ENCODE peak calls at places on chromosomes 3 and 15, in four cellular contexts. M is Peyer's patch, U is thyroid gland, D is HCT116. T is an unnamed sample.
A peak's percentile ranks its signal among the peaks of the same experiment; 100 is the strongest.

GRCh38 chr3:155890671-155891190 is 20.3 kb downstream of the GMPS start:
- DNase-seq in U (no peak), D (no peak), M (no peak), T (no peak)

GRCh38 chr3:32105291-32106131 is 909 bp upstream of the GPD1L start:
- DNase-seq in M (no peak), U (no peak), D (no peak), T (no peak)

GRCh38 chr3:58074997-58075396 is 66.8 kb downstream of the FLNB start:
- DNase-seq in D (no peak), M (no peak), U (no peak), T (no peak)

GRCh38 chr3:156216216-156216615 is 95.8 kb downstream of the KCNAB1 start:
- DNase-seq in M (no peak), U (no peak), D (no peak), T (no peak)

GRCh38 chr15:70867911-70868467 is 14.0 kb upstream of the LARP6 start:
- DNase-seq in M (no peak), U (no peak), D (no peak), T (peak; percentile 62)

GRCh38 chr15:87672309-87672897 is 584.1 kb downstream of the NTRK3 start:
- DNase-seq in U (peak; percentile 4), D (no peak), M (no peak), T (peak; percentile 27)

GRCh38 chr3:196406806-196407470 is 25.3 kb downstream of the UBXN7 start:
- DNase-seq in M (no peak), U (peak; percentile 28), D (no peak), T (no peak)

GRCh38 chr3:53084310-53085001 is 38.6 kb upstream of the SFMBT1 start:
- DNase-seq in M (no peak), D (no peak), U (no peak), T (no peak)

GRCh38 chr3:12972791-12973702 is 100.2 kb downstream of the IQSEC1 start:
- DNase-seq in U (no peak), D (no peak), M (no peak), T (no peak)

GRCh38 chr3:197125601-197126000 is 96.0 kb upstream of the MELTF start:
- DNase-seq in U (no peak), M (no peak), D (no peak), T (no peak)

GRCh38 chr3:24548278-24548677 is 53.6 kb upstream of the THRB start:
- DNase-seq in D (no peak), U (no peak), M (no peak), T (no peak)

GRCh38 chr15:35557012-35557411 is 11.0 kb upstream of the DPH6 start:
- DNase-seq in U (no peak), M (no peak), D (no peak), T (no peak)

GRCh38 chr15:25739687-25740121 is 123.4 kb downstream of the ATP10A start:
- DNase-seq in D (no peak), M (peak; percentile 40), U (no peak), T (no peak)

GRCh38 chr3:59737209-59737608 is 687.4 kb upstream of the CFAP20DC start:
- DNase-seq in D (no peak), U (no peak), M (no peak), T (no peak)

GRCh38 chr3:148880681-148881080 is 15.6 kb downstream of the CPA3 start:
- DNase-seq in U (no peak), M (no peak), D (peak; percentile 13), T (no peak)

GRCh38 chr3:25430942-25431570 is 3.0 kb downstream of the RARB start:
- DNase-seq in D (no peak), U (no peak), M (no peak), T (no peak)

GRCh38 chr3:147652682-147653081 is 243.5 kb downstream of the ZIC1 start:
- DNase-seq in U (no peak), M (no peak), D (no peak), T (no peak)

GRCh38 chr3:149342413-149343340 is 9.2 kb upstream of the TM4SF18 start:
- DNase-seq in M (no peak), U (no peak), D (no peak), T (no peak)

GRCh38 chr3:110542552-110543164 is 529.0 kb upstream of the NECTIN3 start:
- DNase-seq in M (no peak), D (no peak), U (no peak), T (no peak)
- H3K4me3 ChIP-seq in M (no peak overlapping the region), D (no peak overlapping the region), U (no peak overlapping the region), T (no peak overlapping the region)

GRCh38 chr15:93362821-93363220 is 273.8 kb upstream of the RGMA start:
- DNase-seq in U (no peak), D (no peak), M (no peak), T (peak; percentile 20)

GRCh38 chr15:93359037-93359779 is 270.2 kb upstream of the RGMA start:
- DNase-seq in M (no peak), D (no peak), U (no peak), T (no peak)

GRCh38 chr15:93359780-93360161 is 270.8 kb upstream of the RGMA start:
- DNase-seq in U (no peak), D (no peak), M (no peak), T (no peak)

GRCh38 chr15:93358171-93359036 is 269.4 kb upstream of the RGMA start:
- DNase-seq in D (no peak), M (no peak), U (no peak), T (no peak)

GRCh38 chr15:93362203-93362602 is 273.2 kb upstream of the RGMA start:
- DNase-seq in M (no peak), D (no peak), U (no peak), T (no peak)
- H3K27me3 ChIP-seq in M (no peaks in the 10 kb centered on the region), D (peaks cover 15% of the 10 kb centered on the region), U (no peaks in the 10 kb centered on the region), T (no peaks in the 10 kb centered on the region)

GRCh38 chr15:101497017-101497416 is 7.5 kb upstream of the PCSK6 start:
- DNase-seq in M (no peak), U (no peak), D (no peak), T (no peak)

GRCh38 chr15:101498731-101499480 is 9.4 kb upstream of the PCSK6 start:
- DNase-seq in M (no peak), D (no peak), U (no peak), T (no peak)

GRCh38 chr15:101498076-101498730 is 8.7 kb upstream of the PCSK6 start:
- DNase-seq in D (no peak), U (no peak), M (no peak), T (no peak)

GRCh38 chr15:101496198-101496986 is 6.9 kb upstream of the PCSK6 start:
- DNase-seq in D (no peak), U (no peak), M (no peak), T (no peak)

DNA sequence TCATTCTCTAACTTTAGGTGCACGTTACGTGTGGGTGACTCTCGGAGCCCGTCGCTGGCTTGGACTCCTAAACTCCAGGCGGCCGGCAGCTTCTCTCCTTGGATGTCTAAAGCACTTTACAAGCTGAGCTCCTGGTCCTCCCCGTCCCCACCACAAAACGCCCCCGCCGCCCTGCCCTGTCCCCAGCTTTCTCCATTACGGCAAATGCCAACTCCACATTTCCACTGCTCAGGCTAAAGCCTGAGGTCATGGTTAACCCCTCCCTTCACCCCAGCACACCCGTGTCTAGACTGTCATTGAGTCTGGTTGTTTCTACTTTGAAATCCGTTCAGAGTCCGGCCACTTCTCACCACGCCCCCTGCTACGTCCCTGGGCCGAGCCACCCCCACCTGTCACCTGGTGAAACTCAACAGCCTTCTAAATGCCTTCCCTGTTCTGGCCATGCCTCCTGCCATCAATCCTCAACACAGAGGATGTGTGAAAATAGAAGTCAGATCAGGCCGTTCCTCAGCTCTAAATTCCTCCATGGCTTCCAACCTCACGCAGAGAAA is 8.1 kb upstream of the PCSK6 start:
- DNase-seq in D (no peak), U (no peak), M (no peak), T (no peak)
- TF ChIP-seq POLR2A in D (no peak), U (no peak), M (no peak), T (no peak)

GRCh38 chr3:35502699-35503098 is 136.6 kb upstream of the ARPP21 start:
- DNase-seq in D (no peak), U (no peak), M (no peak), T (no peak)
- H3K4me3 ChIP-seq in D (no peak overlapping the region), U (no peak overlapping the region), M (no peak overlapping the region), T (no peak overlapping the region)

DNA sequence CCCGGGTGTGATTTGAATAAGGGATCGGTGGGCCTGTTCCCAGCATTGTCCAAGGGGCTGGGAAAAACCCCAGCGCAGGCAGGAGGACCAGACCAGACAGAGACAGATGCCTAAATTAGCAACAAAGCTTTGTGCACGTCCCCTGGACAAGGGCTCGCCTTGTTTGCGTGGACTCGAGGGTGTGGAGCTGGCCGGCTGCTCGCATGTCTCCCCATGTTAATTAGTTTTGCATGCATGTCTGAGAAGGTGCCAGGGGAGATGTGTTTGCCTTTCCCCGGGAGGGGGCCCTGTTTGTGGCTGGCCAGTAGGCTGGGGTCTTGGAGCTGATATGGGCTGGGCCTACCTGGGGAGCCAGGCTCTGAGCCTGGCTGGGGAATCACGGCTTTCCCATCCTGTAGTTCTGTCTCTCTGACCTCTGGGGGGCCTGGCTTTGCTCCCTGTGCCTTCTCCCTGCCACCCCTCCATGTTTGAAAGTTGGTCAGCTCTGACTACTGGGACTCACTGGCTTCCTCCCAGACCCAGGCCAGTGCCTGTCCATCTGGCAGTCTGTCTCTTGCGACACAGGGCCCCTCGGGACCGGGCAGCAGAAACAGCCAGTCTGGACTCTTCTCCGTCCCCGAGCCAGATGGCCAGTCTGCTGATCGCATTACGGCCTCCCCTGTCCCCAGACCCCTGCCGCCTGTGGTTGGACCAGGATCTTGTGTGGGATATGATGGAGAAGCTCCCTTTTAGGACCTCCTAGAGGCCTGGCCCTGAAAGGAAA is 55.4 kb upstream of the POLG start:
- DNase-seq in D (no peak), M (no peak), U (no peak), T (no peak)
- H3K27me3 ChIP-seq in D (no peaks in the 10 kb centered on the region), M (no peaks in the 10 kb centered on the region), U (no peaks in the 10 kb centered on the region), T (no peaks in the 10 kb centered on the region)